ENCODE peak calls at places on chromosomes 5 and 9, in nine cellular contexts. F, P, Z, C, E, Q, V, D and G are unnamed samples. For H3K4me1, the result is how much of the 10 kb centered on the place peaks cover.

GRCh38 chr9:135075234-135076142 is 12.0 kb upstream of the OLFM1 start:
- DNase-seq in D (peak), E (peak), F (no peak), V (no peak), Q (peak), Z (no peak), P (no peak), C (peak), G (no peak)

GRCh38 chr5:32276173-32276853 is 36.4 kb downstream of the MTMR12 start:
- DNase-seq in V (no peak), Q (peak), Z (peak), C (peak), D (peak), E (peak), F (no peak), P (peak), G (no peak)

GRCh38 chr5:80568251-80568650 is 1.8 kb downstream of the ANKRD34B start:
- DNase-seq in V (no peak), C (no peak), D (no peak), E (no peak), Z (no peak), F (no peak), Q (no peak), P (no peak), G (no peak)

GRCh38 chr5:91125916-91126315 is 257.2 kb downstream of the ARRDC3 start:
- DNase-seq in F (no peak), Z (no peak), V (peak), P (no peak), C (no peak), Q (no peak), D (no peak), E (no peak), G (no peak)

GRCh38 chr5:123776761-123777160 is 264.8 kb downstream of the CSNK1G3 start:
- DNase-seq in Q (peak), D (no peak), P (peak), V (peak), C (no peak), E (no peak), Z (no peak), F (no peak), G (no peak)

GRCh38 chr5:124746252-124746915 is at the start of gene ZNF608:
- DNase-seq in C (peak), E (peak), P (peak), Q (peak), Z (peak), D (no peak), F (no peak), V (peak), G (no peak)

GRCh38 chr5:32443541-32444190 is 874 bp downstream of the ZFR start:
- DNase-seq in Q (peak), C (peak), Z (peak), P (peak), E (peak), V (peak), D (peak), F (no peak), G (peak)

GRCh38 chr9:110189001-110189400 is 19.0 kb downstream of the C9orf152 start:
- DNase-seq in D (no peak), F (no peak), P (peak), V (no peak), C (no peak), E (peak), Z (peak), Q (no peak), G (peak)

GRCh38 chr9:21993893-21994525 is at the start of gene CDKN2A:
- DNase-seq in D (peak), E (peak), V (peak), P (peak), Q (peak), F (no peak), Z (peak), C (peak), G (no peak)

GRCh38 chr5:178284095-178284675 is 51.6 kb upstream of the PHYKPL start:
- DNase-seq in F (peak), E (no peak), C (peak), P (peak), Q (peak), D (no peak), Z (peak), V (peak), G (peak)

GRCh38 chr5:132965120-132965519 is 1.7 kb upstream of the AFF4 start:
- DNase-seq in C (no peak), V (no peak), Z (no peak), F (no peak), P (no peak), D (no peak), E (no peak), Q (no peak), G (no peak)

GRCh38 chr5:73617510-73618279 is 8.3 kb upstream of the ARHGEF28 start:
- DNase-seq in F (no peak), D (no peak), Z (no peak), Q (no peak), E (peak), C (no peak), V (peak), P (peak), G (no peak)

GRCh38 chr5:136058031-136058971 is 29.5 kb downstream of the TGFBI start:
- DNase-seq in V (peak), Z (no peak), Q (peak), P (peak), D (peak), C (peak), F (peak), E (peak), G (no peak)

GRCh38 chr5:82276800-82277612 is 1.1 kb downstream of the RPS23 start:
- DNase-seq in C (no peak), Q (no peak), V (no peak), D (no peak), Z (no peak), P (no peak), F (no peak), E (no peak), G (no peak)

GRCh38 chr9:82891321-82891720 is 171.6 kb downstream of the RASEF start:
- DNase-seq in V (no peak), P (no peak), Z (no peak), E (no peak), C (no peak), F (no peak), D (no peak), Q (no peak), G (no peak)

GRCh38 chr9:10678010-10678409 is 65.2 kb upstream of the PTPRD start:
- DNase-seq in F (no peak), V (peak), C (no peak), Z (no peak), D (no peak), E (no peak), Q (no peak), P (no peak), G (no peak)

GRCh38 chr9:101311759-101312420 is 72.9 kb downstream of the BAAT start:
- DNase-seq in E (peak), V (peak), D (no peak), P (peak), F (peak), Q (peak), C (peak), Z (peak), G (no peak)

GRCh38 chr9:89477811-89478583 is 19.9 kb downstream of the SEMA4D start:
- DNase-seq in P (peak), F (no peak), Z (no peak), Q (peak), C (no peak), D (no peak), V (peak), E (peak), G (peak)

GRCh38 chr9:10059044-10059443 is 553.8 kb downstream of the PTPRD start:
- DNase-seq in P (peak), E (peak), C (peak), D (no peak), Q (peak), Z (no peak), F (no peak), V (no peak), G (no peak)

GRCh38 chr9:79611091-79611614 is 39.4 kb downstream of the TLE4 start:
- DNase-seq in V (peak), E (no peak), D (no peak), Q (peak), F (no peak), C (peak), Z (peak), P (peak), G (no peak)

GRCh38 chr9:79057576-79057975 is 514.2 kb upstream of the TLE4 start:
- DNase-seq in Z (no peak), F (no peak), C (no peak), D (no peak), P (peak), Q (no peak), V (no peak), E (no peak), G (no peak)

GRCh38 chr9:117494401-117495130 is 79.7 kb upstream of the ASTN2 start:
- DNase-seq in E (no peak), F (no peak), Z (no peak), C (no peak), Q (no peak), P (no peak), V (no peak), D (no peak), G (peak)

GRCh38 chr9:127853312-127854168 is 918 bp downstream of the ENG start:
- DNase-seq in Q (peak), E (no peak), Z (no peak), V (no peak), F (no peak), P (no peak), C (no peak), D (no peak), G (no peak)

GRCh38 chr5:134758504-134759341 is at the start of gene DDX46:
- DNase-seq in C (peak), P (peak), D (peak), Q (peak), V (peak), F (peak), Z (peak), E (peak), G (peak)

GRCh38 chr5:37552770-37553719 is 173.9 kb downstream of the WDR70 start:
- DNase-seq in Q (no peak), F (no peak), E (peak), D (no peak), P (peak), C (peak), Z (no peak), V (peak), G (peak)

GRCh38 chr5:150945501-150945900 is 40.7 kb upstream of the ZNF300 start:
- DNase-seq in C (no peak), Q (peak), Z (no peak), E (no peak), P (peak), F (no peak), D (no peak), V (no peak), G (no peak)

GRCh38 chr5:153222956-153223355 is 267.5 kb upstream of the GRIA1 start:
- DNase-seq in C (no peak), F (no peak), E (no peak), V (no peak), D (no peak), Q (peak), P (no peak), Z (no peak), G (no peak)

GRCh38 chr5:168607946-168608345 is 28.8 kb upstream of the PANK3 start:
- DNase-seq in P (no peak), Q (no peak), F (no peak), E (no peak), Z (no peak), D (no peak), V (no peak), C (no peak), G (no peak)

GRCh38 chr5:124315746-124316415 is 430.6 kb downstream of the ZNF608 start:
- DNase-seq in V (peak), D (no peak), C (no peak), P (peak), E (no peak), Z (no peak), F (no peak), Q (peak), G (no peak)

GRCh38 chr9:77597057-77597456 is 51.1 kb downstream of the GNA14 start:
- DNase-seq in D (no peak), P (no peak), F (no peak), Z (no peak), E (no peak), V (no peak), C (no peak), Q (no peak), G (no peak)

GRCh38 chr5:122152266-122152900 is 23.0 kb downstream of the ZNF474 start:
- DNase-seq in P (no peak), V (no peak), Z (no peak), C (no peak), F (no peak), Q (no peak), E (no peak), D (no peak), G (no peak)
- H3K4me1 ChIP-seq in P (under half), V (under half), Z (under half), C (under half), F (under half), Q (under half), E (under half), D (under half), G (under half)

GRCh38 chr5:11038772-11039171 is 277.7 kb upstream of the DAP start:
- DNase-seq in P (no peak), D (no peak), Q (no peak), E (no peak), Z (no peak), F (no peak), V (no peak), C (no peak), G (no peak)
- H2AFZ ChIP-seq in P (no peak), D (no peak), Q (no peak), E (no peak), Z (no peak), F (no peak), V (no peak), C (no peak), G (no peak)

DNA sequence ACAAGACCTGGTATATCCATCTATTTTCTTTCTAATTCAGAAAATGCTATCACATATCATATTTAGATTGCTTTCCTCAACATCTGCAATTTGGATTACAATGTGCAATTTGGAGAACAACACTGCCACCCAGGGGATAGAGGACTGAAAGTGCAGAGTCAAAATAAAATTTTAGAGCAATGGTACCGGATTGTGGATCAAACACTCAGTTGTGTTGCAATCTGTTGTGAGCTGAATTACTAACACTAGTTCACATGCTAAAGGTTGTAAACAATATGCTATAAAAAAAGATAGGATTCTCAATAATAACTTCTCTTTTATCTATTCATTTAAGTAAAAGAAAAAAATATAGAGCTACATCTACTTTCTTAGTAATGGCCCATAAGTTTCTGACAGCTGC is 11.9 kb upstream of the SRFBP1 start:
- DNase-seq in Q (peak), F (peak), C (peak), E (peak), Z (peak), V (peak), P (peak), D (peak), G (peak)
- TF ChIP-seq CTCF in Q (peak), F (peak), C (peak), E (peak), Z (peak), V (peak), P (peak), D (peak), G (peak)

DNA sequence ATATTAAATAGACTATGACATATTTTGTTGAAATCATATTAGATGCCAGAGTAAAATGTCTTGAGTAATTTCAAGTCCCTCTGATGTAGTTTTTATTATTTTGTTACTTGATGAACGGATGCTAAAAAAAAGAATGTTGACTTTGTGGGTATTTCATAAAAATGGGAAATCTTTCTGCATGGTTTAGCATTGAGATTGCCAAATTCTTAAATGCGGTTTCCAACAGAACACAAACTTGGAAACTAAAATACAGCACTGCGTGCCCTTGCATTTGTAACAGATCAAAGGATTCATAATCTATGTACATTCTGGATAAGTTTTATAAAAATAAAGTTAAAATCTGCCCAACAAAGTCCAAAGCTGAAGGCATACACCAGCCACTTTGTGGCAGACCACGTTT is 425.5 kb upstream of the DAB2 start:
- DNase-seq in C (no peak), D (no peak), P (no peak), V (no peak), Z (no peak), F (no peak), E (no peak), Q (no peak), G (no peak)
- H3K4me1 ChIP-seq in C (under half), D (under half), P (under half), V (under half), Z (under half), F (under half), E (under half), Q (under half), G (under half)

GRCh38 chr5:179467441-179467840 is 82.9 kb upstream of the RUFY1 start:
- DNase-seq in P (no peak), F (no peak), D (no peak), Q (no peak), C (no peak), E (no peak), Z (no peak), V (no peak), G (no peak)

GRCh38 chr5:179457612-179458011 is 92.7 kb upstream of the RUFY1 start:
- DNase-seq in E (no peak), C (no peak), P (no peak), D (no peak), F (no peak), Z (no peak), V (no peak), Q (no peak), G (no peak)

GRCh38 chr5:179464631-179465030 is 85.7 kb upstream of the RUFY1 start:
- DNase-seq in D (no peak), C (no peak), Z (no peak), E (no peak), P (no peak), V (no peak), Q (no peak), F (no peak), G (no peak)

GRCh38 chr5:179459771-179460170 is 90.6 kb upstream of the RUFY1 start:
- DNase-seq in P (no peak), E (no peak), F (no peak), D (no peak), C (no peak), Q (no peak), Z (no peak), V (no peak), G (no peak)

GRCh38 chr5:179461576-179461975 is 88.8 kb upstream of the RUFY1 start:
- DNase-seq in Z (no peak), P (no peak), C (no peak), E (no peak), F (no peak), V (no peak), D (no peak), Q (no peak), G (no peak)
- H2AFZ ChIP-seq in Z (no peak), P (no peak), C (no peak), E (no peak), F (no peak), V (no peak), D (no peak), Q (no peak), G (no peak)

GRCh38 chr5:148482697-148483462 is 99.1 kb downstream of the FBXO38 start:
- DNase-seq in Z (peak), Q (peak), P (peak), F (peak), D (peak), E (peak), C (peak), V (peak), G (peak)
- TF ChIP-seq CTCF in Z (peak), Q (peak), P (peak), F (peak), D (peak), E (peak), C (peak), V (peak), G (peak)

DNA sequence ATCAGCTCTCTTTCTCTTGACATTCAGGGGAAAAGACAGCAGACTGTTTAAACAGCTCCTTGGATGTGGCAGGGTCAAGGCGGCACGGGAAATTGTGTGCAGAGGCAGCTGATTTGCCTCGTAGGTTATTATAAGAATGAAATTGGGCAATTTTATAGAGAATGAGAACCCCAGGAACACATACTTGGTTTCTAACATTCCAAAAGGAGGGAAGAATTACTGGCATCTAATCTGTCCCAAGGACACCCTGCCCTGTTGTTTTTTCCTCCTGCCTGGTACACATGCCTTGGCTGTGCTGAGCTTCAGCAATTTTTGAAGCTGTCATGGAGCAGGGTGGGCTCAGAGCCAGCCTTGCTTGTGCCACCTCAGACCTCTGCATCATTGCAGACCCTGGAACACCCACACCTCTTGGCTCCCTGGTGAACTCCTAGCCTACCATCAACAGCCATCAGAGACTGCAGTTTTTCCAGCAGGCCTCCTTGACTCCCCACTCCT is 143.6 kb downstream of the BOD1 start:
- DNase-seq in E (no peak), P (peak), C (no peak), Z (no peak), Q (no peak), F (no peak), V (no peak), D (no peak), G (no peak)
- H3K4me1 ChIP-seq in E (under half), P (under half), C (under half), Z (under half), Q (under half), F (under half), V (under half), D (under half), G (under half)